ENCODE peak calls at places on chromosomes 11 and 22, in eight cellular contexts. N, P, W, J, V, E, Z and I are unnamed samples.

GRCh38 chr11:124194696-124195418 is 11.7 kb downstream of the OR10D3 start:
- DNase-seq in N (no peak), P (no peak), W (peak; percentile 54), J (peak; percentile 65), V (peak; percentile 48), E (no peak), Z (no peak), I (peak; percentile 60)

GRCh38 chr11:36454991-36455611 is 55.0 kb downstream of the TRAF6 start:
- DNase-seq in N (no peak), P (no peak), W (no peak), J (no peak), V (no peak), E (no peak), Z (no peak), I (peak; percentile 43)

GRCh38 chr11:125079151-125079877 is 16.2 kb downstream of the SLC37A2 start:
- DNase-seq in N (no peak), P (no peak), W (no peak), J (no peak), V (no peak), E (no peak), Z (no peak), I (no peak)

GRCh38 chr22:37496651-37497599 is 10.7 kb upstream of the MFNG start:
- DNase-seq in N (no peak), P (no peak), W (peak; percentile 49), J (no peak), V (no peak), E (no peak), Z (no peak), I (no peak)

GRCh38 chr11:34305780-34306179 is 52.0 kb downstream of the ABTB2 start:
- DNase-seq in N (no peak), P (no peak), W (no peak), J (no peak), V (no peak), E (no peak), Z (no peak), I (no peak)

GRCh38 chr11:87356428-87356827 is 318.7 kb downstream of the TMEM135 start:
- DNase-seq in N (no peak), P (no peak), W (no peak), J (peak; percentile 28), V (no peak), E (no peak), Z (no peak), I (no peak)

GRCh38 chr11:132245558-132246385 is 875.4 kb downstream of the NTM start:
- DNase-seq in N (no peak), P (no peak), W (no peak), J (no peak), V (no peak), E (no peak), Z (no peak), I (peak; percentile 58)

GRCh38 chr11:75155570-75156422 is 4.9 kb downstream of the SLCO2B1 start:
- DNase-seq in N (no peak), P (no peak), W (peak; percentile 49), J (no peak), V (peak; percentile 28), E (no peak), Z (no peak), I (no peak)

GRCh38 chr11:127492025-127492424 is 491.5 kb upstream of the KIRREL3 start:
- DNase-seq in N (no peak), P (no peak), W (no peak), J (no peak), V (no peak), E (peak; percentile 26), Z (no peak), I (no peak)

GRCh38 chr11:88188251-88189030 is 13.2 kb upstream of the RAB38 start:
- DNase-seq in N (no peak), P (no peak), W (no peak), J (no peak), V (no peak), E (no peak), Z (no peak), I (no peak)

GRCh38 chr11:65867284-65868071 is 5.1 kb downstream of the EFEMP2 start:
- DNase-seq in N (no peak), P (no peak), W (no peak), J (no peak), V (peak; percentile 51), E (no peak), Z (no peak), I (peak; percentile 86)

GRCh38 chr11:126265801-126266200 is 2.9 kb downstream of the SRPRA start:
- DNase-seq in N (no peak), P (no peak), W (peak; percentile 42), J (no peak), V (no peak), E (no peak), Z (no peak), I (no peak)

GRCh38 chr11:47466701-47467250 is 17.8 kb upstream of the RAPSN start:
- DNase-seq in N (peak; percentile 82), P (no peak), W (no peak), J (peak; percentile 46), V (no peak), E (no peak), Z (no peak), I (no peak)

GRCh38 chr11:101478587-101479375 is 105.0 kb downstream of the TRPC6 start:
- DNase-seq in N (no peak), P (no peak), W (no peak), J (no peak), V (no peak), E (no peak), Z (no peak), I (no peak)

GRCh38 chr11:85811624-85812023 is 683 bp upstream of the SYTL2 start:
- DNase-seq in N (no peak), P (no peak), W (no peak), J (no peak), V (no peak), E (no peak), Z (no peak), I (no peak)

GRCh38 chr22:24532075-24532474 is 22.9 kb downstream of the GUCD1 start:
- DNase-seq in N (no peak), P (no peak), W (no peak), J (no peak), V (no peak), E (no peak), Z (no peak), I (peak; percentile 47)

GRCh38 chr11:28526406-28526751 is 418.2 kb downstream of the METTL15 start:
- DNase-seq in N (no peak), P (no peak), W (peak; percentile 40), J (no peak), V (peak; percentile 15), E (no peak), Z (no peak), I (no peak)

GRCh38 chr11:95304777-95305176 is 73.8 kb upstream of the SESN3 start:
- DNase-seq in N (no peak), P (no peak), W (no peak), J (no peak), V (no peak), E (no peak), Z (no peak), I (no peak)

GRCh38 chr22:29815580-29815979 is 22.5 kb downstream of the ASCC2 start:
- DNase-seq in N (no peak), P (no peak), W (no peak), J (no peak), V (no peak), E (no peak), Z (no peak), I (no peak)

GRCh38 chr11:33052241-33052640 is 12.9 kb downstream of the TCP11L1 start:
- DNase-seq in N (no peak), P (no peak), W (no peak), J (no peak), V (no peak), E (no peak), Z (no peak), I (no peak)

GRCh38 chr11:64285885-64286800 is 495 bp downstream of the GPR137 start:
- DNase-seq in N (no peak), P (no peak), W (peak; percentile 56), J (peak; percentile 49), V (no peak), E (no peak), Z (no peak), I (no peak)

GRCh38 chr11:94876645-94877445 is 96.5 kb downstream of the CWC15 start:
- DNase-seq in N (peak; percentile 95), P (peak; percentile 54), W (peak; percentile 72), J (peak; percentile 60), V (peak; percentile 48), E (peak; percentile 95), Z (no peak), I (no peak)

GRCh38 chr11:1156506-1157340 is 1.0 kb upstream of the MUC5AC start:
- DNase-seq in N (no peak), P (no peak), W (no peak), J (no peak), V (no peak), E (no peak), Z (no peak), I (peak; percentile 9)

GRCh38 chr22:39039306-39040126 is 1.1 kb upstream of the APOBEC3F start:
- DNase-seq in N (no peak), P (no peak), W (no peak), J (no peak), V (no peak), E (no peak), Z (no peak), I (no peak)
- H3K27ac ChIP-seq in N (peak overlapping the region; percentile 83), P (peak overlapping the region; percentile 81), W (no peak overlapping the region), J (peak overlapping the region; percentile 85), V (no peak overlapping the region), E (peak overlapping the region; percentile 89), Z (no peak overlapping the region), I (no peak overlapping the region)

GRCh38 chr11:8715501-8715900 is 32.9 kb downstream of the RPL27A start:
- DNase-seq in N (no peak), P (peak; percentile 19), W (no peak), J (no peak), V (no peak), E (no peak), Z (no peak), I (peak; percentile 80)
- TF ChIP-seq EP300 in N (no peak), P (no peak), W (no peak), J (no peak), V (no peak), E (no peak), Z (no peak), I (no peak)

GRCh38 chr11:30878400-30878799 is 292.2 kb upstream of the MPPED2 start:
- DNase-seq in N (no peak), P (no peak), W (no peak), J (no peak), V (no peak), E (no peak), Z (no peak), I (no peak)

GRCh38 chr11:30873924-30874323 is 287.8 kb upstream of the MPPED2 start:
- DNase-seq in N (no peak), P (no peak), W (no peak), J (no peak), V (no peak), E (no peak), Z (no peak), I (no peak)

GRCh38 chr11:30876656-30877371 is 290.7 kb upstream of the MPPED2 start:
- DNase-seq in N (no peak), P (no peak), W (no peak), J (no peak), V (no peak), E (no peak), Z (no peak), I (no peak)

GRCh38 chr11:30879322-30880020 is 293.3 kb upstream of the MPPED2 start:
- DNase-seq in N (no peak), P (no peak), W (no peak), J (no peak), V (no peak), E (no peak), Z (no peak), I (no peak)

GRCh38 chr11:30876228-30876627 is 290.1 kb upstream of the MPPED2 start:
- DNase-seq in N (no peak), P (no peak), W (no peak), J (no peak), V (no peak), E (no peak), Z (no peak), I (no peak)
- H3K27ac ChIP-seq in N (no peak overlapping the region), P (no peak overlapping the region), W (no peak overlapping the region), J (no peak overlapping the region), V (no peak overlapping the region), E (no peak overlapping the region), Z (no peak overlapping the region), I (no peak overlapping the region)

GRCh38 chr22:22814666-22815396 is 72.8 kb upstream of the IGLL5 start:
- DNase-seq in N (no peak), P (no peak), W (no peak), J (no peak), V (no peak), E (peak; percentile 53), Z (no peak), I (no peak)
- TF ChIP-seq EP300 in N (no peak), P (no peak), W (no peak), J (no peak), V (no peak), E (no peak), Z (no peak), I (no peak)